ENCODE peak calls at places on chromosomes 3 and 15, in six cellular contexts. Z is effector CD4-positive, alpha-beta T cell; M is NCI-H1092 treated with DMSO at 0.1 percent for 48 hours; I is HuH-7; D is HS-5; A is HCT116. B is an unnamed sample.

GRCh38 chr3:16433701-16434151 is 79.8 kb downstream of the RFTN1 start:
- DNase-seq in Z (no peak), M (no peak), I (no peak), D (no peak), A (no peak), B (no peak)

GRCh38 chr15:63372018-63372705 is 9.5 kb downstream of the CA12 start:
- DNase-seq in Z (no peak), M (no peak), I (no peak), D (peak), A (peak), B (peak)

GRCh38 chr3:185585523-185585861 is 603 bp upstream of the SENP2 start:
- DNase-seq in Z (no peak), M (no peak), I (no peak), D (no peak), A (peak), B (no peak)

GRCh38 chr3:179801263-179801662 is 148.4 kb downstream of the USP13 start:
- DNase-seq in Z (no peak), M (no peak), I (no peak), D (peak), A (no peak), B (peak)

GRCh38 chr3:41508063-41508696 is 308.9 kb downstream of the CTNNB1 start:
- DNase-seq in Z (no peak), M (no peak), I (no peak), D (no peak), A (peak), B (no peak)

GRCh38 chr3:186320862-186321568 is 41.0 kb downstream of the DGKG start:
- DNase-seq in Z (no peak), M (peak), I (no peak), D (peak), A (no peak), B (no peak)

GRCh38 chr15:89278307-89278706 is 34.5 kb downstream of the FANCI start:
- DNase-seq in Z (no peak), M (no peak), I (no peak), D (no peak), A (no peak), B (no peak)

GRCh38 chr3:135491478-135491877 is 474.1 kb upstream of the PPP2R3A start:
- DNase-seq in Z (no peak), M (no peak), I (no peak), D (no peak), A (no peak), B (no peak)

GRCh38 chr15:96363692-96364091 is 33.2 kb downstream of the NR2F2 start:
- DNase-seq in Z (no peak), M (no peak), I (peak), D (no peak), A (no peak), B (no peak)

GRCh38 chr15:49831206-49831965 is 210.5 kb downstream of the DTWD1 start:
- DNase-seq in Z (no peak), M (no peak), I (no peak), D (peak), A (no peak), B (peak)

GRCh38 chr3:15778332-15778858 is 19.4 kb downstream of the ANKRD28 start:
- DNase-seq in Z (no peak), M (no peak), I (no peak), D (no peak), A (no peak), B (no peak)

GRCh38 chr3:144018776-144019175 is 47.2 kb downstream of the DIPK2A start:
- DNase-seq in Z (no peak), M (no peak), I (no peak), D (peak), A (no peak), B (peak)

GRCh38 chr3:146803746-146804145 is 198.6 kb upstream of the PLSCR5 start:
- DNase-seq in Z (no peak), M (no peak), I (no peak), D (peak), A (no peak), B (peak)

GRCh38 chr15:60507596-60508424 is 28.9 kb upstream of the ICE2 start:
- DNase-seq in Z (peak), M (peak), I (peak), D (no peak), A (peak), B (peak)

GRCh38 chr3:143590660-143591059 is 257.6 kb downstream of the SLC9A9 start:
- DNase-seq in Z (no peak), M (no peak), I (no peak), D (no peak), A (no peak), B (no peak)

GRCh38 chr15:68059630-68060029 is 5.5 kb downstream of the PIAS1 start:
- DNase-seq in Z (no peak), M (no peak), I (no peak), D (no peak), A (no peak), B (no peak)

GRCh38 chr3:183844606-183845005 is 19.2 kb upstream of the MAP6D1 start:
- DNase-seq in Z (no peak), M (no peak), I (no peak), D (peak), A (no peak), B (peak)

GRCh38 chr3:142888099-142888483 is 792 bp downstream of the PCOLCE2 start:
- DNase-seq in Z (no peak), M (no peak), I (peak), D (peak), A (peak), B (peak)

GRCh38 chr15:95799286-95800187 is 531.0 kb upstream of the NR2F2 start:
- DNase-seq in Z (no peak), M (no peak), I (peak), D (peak), A (no peak), B (peak)

GRCh38 chr3:56522374-56522773 is 34.6 kb upstream of the CCDC66 start:
- DNase-seq in Z (no peak), M (no peak), I (no peak), D (no peak), A (no peak), B (no peak)

GRCh38 chr3:142374687-142375086 is 73.2 kb downstream of the XRN1 start:
- DNase-seq in Z (no peak), M (no peak), I (no peak), D (no peak), A (no peak), B (no peak)

GRCh38 chr15:90184786-90185704 is 16.1 kb upstream of the SEMA4B start:
- DNase-seq in Z (peak), M (peak), I (peak), D (no peak), A (no peak), B (no peak)

GRCh38 chr15:33934896-33935295 is 33.4 kb upstream of the CHRM5 start:
- DNase-seq in Z (no peak), M (no peak), I (no peak), D (no peak), A (no peak), B (peak)

GRCh38 chr15:41417418-41417811 is 520 bp downstream of the RTF1 start:
- DNase-seq in Z (no peak), M (no peak), I (peak), D (no peak), A (no peak), B (peak)

GRCh38 chr3:166902374-166902773 is 477.7 kb downstream of the ZBBX start:
- DNase-seq in Z (no peak), M (no peak), I (no peak), D (no peak), A (no peak), B (peak)

GRCh38 chr3:73520931-73521461 is 103.7 kb downstream of the PDZRN3 start:
- DNase-seq in Z (no peak), M (no peak), I (no peak), D (no peak), A (no peak), B (peak)

GRCh38 chr3:170905862-170906261 is 2.6 kb downstream of the EIF5A2 start:
- DNase-seq in Z (no peak), M (no peak), I (no peak), D (no peak), A (no peak), B (no peak)

GRCh38 chr3:70550723-70551319 is 238.4 kb upstream of the MDFIC2 start:
- DNase-seq in Z (peak), M (peak), I (no peak), D (no peak), A (no peak), B (peak)

GRCh38 chr3:24254649-24255048 is 240.0 kb downstream of the THRB start:
- DNase-seq in Z (no peak), M (no peak), I (no peak), D (peak), A (no peak), B (peak)

GRCh38 chr3:192422998-192423349 is 304.4 kb downstream of the FGF12 start:
- DNase-seq in Z (no peak), M (peak), I (no peak), D (no peak), A (no peak), B (no peak)

GRCh38 chr3:146491303-146491702 is 21.9 kb upstream of the PLSCR2 start:
- DNase-seq in Z (no peak), M (no peak), I (no peak), D (no peak), A (no peak), B (peak)

GRCh38 chr3:167940241-167940640 is 155.5 kb downstream of the GOLIM4 start:
- DNase-seq in Z (no peak), M (no peak), I (no peak), D (no peak), A (no peak), B (peak)

GRCh38 chr15:73265536-73266153 is 103.1 kb downstream of the HCN4 start:
- DNase-seq in Z (peak), M (no peak), I (peak), D (no peak), A (peak), B (peak)

GRCh38 chr15:95916568-95916967 is 413.9 kb upstream of the NR2F2 start:
- DNase-seq in Z (no peak), M (no peak), I (no peak), D (no peak), A (no peak), B (no peak)

GRCh38 chr15:98657721-98658120 is 9.4 kb downstream of the IGF1R start:
- DNase-seq in Z (no peak), M (no peak), I (no peak), D (no peak), A (no peak), B (peak)

GRCh38 chr3:120475722-120476385 is 25.1 kb upstream of the FSTL1 start:
- DNase-seq in Z (no peak), M (no peak), I (no peak), D (no peak), A (no peak), B (no peak)

GRCh38 chr15:20356444-20357138 is 185.0 kb downstream of the GOLGA6L6 start:
- DNase-seq in Z (peak), M (no peak), I (peak), D (peak), A (peak), B (peak)

GRCh38 chr3:53730565-53730964 is 115.7 kb downstream of the CHDH start:
- DNase-seq in Z (no peak), M (peak), I (no peak), D (no peak), A (no peak), B (peak)

B was measured in fibroblast of the aortic adventitia.